ENCODE peak calls at places on chromosomes 16 and 17, in eight cellular contexts. One of them, this sample, is unnamed.

GRCh38 chr17:77315551-77316190 is 174.9 kb downstream of the SEC14L1 start:
- DNase-seq in NCI-H187 treated with DMSO at 0.1 percent for 48 hours: no peak
- DNase-seq in heart right ventricle: no peak
- DNase-seq in NCI-H460: no peak
- DNase-seq in activated naive CD4-positive, alpha-beta T cell treated with Interleukin-2 at 50 U/mL for 16 hours: no peak
- DNase-seq in stimulated activated naive B cell treated with anti-CD40 and anti-IgM and Interleukin-4, amounts not matched to agents 10 μg/mL and 1 μg/mL and 100 μg/mL, for 72 hours: no peak
- DNase-seq in transverse colon: peak; percentile 19
- DNase-seq in epithelial cell of esophagus: no peak
- DNase-seq in this sample: peak; percentile 35

GRCh38 chr17:66755101-66755943 is 79.6 kb upstream of the CACNG5 start:
- DNase-seq in NCI-H187 treated with DMSO at 0.1 percent for 48 hours: peak; percentile 60
- DNase-seq in heart right ventricle: no peak
- DNase-seq in NCI-H460: no peak
- DNase-seq in activated naive CD4-positive, alpha-beta T cell treated with Interleukin-2 at 50 U/mL for 16 hours: no peak
- DNase-seq in stimulated activated naive B cell treated with anti-CD40 and anti-IgM and Interleukin-4, amounts not matched to agents 10 μg/mL and 1 μg/mL and 100 μg/mL, for 72 hours: no peak
- DNase-seq in transverse colon: peak; percentile 11
- DNase-seq in epithelial cell of esophagus: peak; percentile 75
- DNase-seq in this sample: peak; percentile 80

GRCh38 chr16:85153656-85154091 is 41.4 kb upstream of the CIBAR2 start:
- DNase-seq in NCI-H187 treated with DMSO at 0.1 percent for 48 hours: no peak
- DNase-seq in heart right ventricle: peak; percentile 72
- DNase-seq in NCI-H460: no peak
- DNase-seq in activated naive CD4-positive, alpha-beta T cell treated with Interleukin-2 at 50 U/mL for 16 hours: no peak
- DNase-seq in stimulated activated naive B cell treated with anti-CD40 and anti-IgM and Interleukin-4, amounts not matched to agents 10 μg/mL and 1 μg/mL and 100 μg/mL, for 72 hours: no peak
- DNase-seq in transverse colon: no peak
- DNase-seq in epithelial cell of esophagus: no peak
- DNase-seq in this sample: no peak

GRCh38 chr17:80055597-80055996 is 19.2 kb downstream of the CCDC40 start:
- DNase-seq in NCI-H187 treated with DMSO at 0.1 percent for 48 hours: no peak
- DNase-seq in heart right ventricle: no peak
- DNase-seq in NCI-H460: no peak
- DNase-seq in activated naive CD4-positive, alpha-beta T cell treated with Interleukin-2 at 50 U/mL for 16 hours: no peak
- DNase-seq in stimulated activated naive B cell treated with anti-CD40 and anti-IgM and Interleukin-4, amounts not matched to agents 10 μg/mL and 1 μg/mL and 100 μg/mL, for 72 hours: no peak
- DNase-seq in transverse colon: no peak
- DNase-seq in epithelial cell of esophagus: no peak
- DNase-seq in this sample: no peak

GRCh38 chr17:48814504-48814903 is 2.5 kb downstream of the TTLL6 start:
- DNase-seq in NCI-H187 treated with DMSO at 0.1 percent for 48 hours: no peak
- DNase-seq in heart right ventricle: no peak
- DNase-seq in NCI-H460: peak; percentile 56
- DNase-seq in activated naive CD4-positive, alpha-beta T cell treated with Interleukin-2 at 50 U/mL for 16 hours: peak; percentile 64
- DNase-seq in stimulated activated naive B cell treated with anti-CD40 and anti-IgM and Interleukin-4, amounts not matched to agents 10 μg/mL and 1 μg/mL and 100 μg/mL, for 72 hours: peak; percentile 32
- DNase-seq in transverse colon: peak; percentile 73
- DNase-seq in epithelial cell of esophagus: peak; percentile 58
- DNase-seq in this sample: peak; percentile 85

GRCh38 chr16:55470533-55471371 is 8.2 kb upstream of the MMP2 start:
- DNase-seq in NCI-H187 treated with DMSO at 0.1 percent for 48 hours: no peak
- DNase-seq in heart right ventricle: no peak
- DNase-seq in NCI-H460: no peak
- DNase-seq in activated naive CD4-positive, alpha-beta T cell treated with Interleukin-2 at 50 U/mL for 16 hours: no peak
- DNase-seq in stimulated activated naive B cell treated with anti-CD40 and anti-IgM and Interleukin-4, amounts not matched to agents 10 μg/mL and 1 μg/mL and 100 μg/mL, for 72 hours: no peak
- DNase-seq in transverse colon: no peak
- DNase-seq in epithelial cell of esophagus: peak; percentile 44
- DNase-seq in this sample: peak; percentile 50

GRCh38 chr16:86980644-86981043 is 336.5 kb downstream of the C16orf95 start:
- DNase-seq in NCI-H187 treated with DMSO at 0.1 percent for 48 hours: no peak
- DNase-seq in heart right ventricle: no peak
- DNase-seq in NCI-H460: no peak
- DNase-seq in activated naive CD4-positive, alpha-beta T cell treated with Interleukin-2 at 50 U/mL for 16 hours: no peak
- DNase-seq in stimulated activated naive B cell treated with anti-CD40 and anti-IgM and Interleukin-4, amounts not matched to agents 10 μg/mL and 1 μg/mL and 100 μg/mL, for 72 hours: no peak
- DNase-seq in transverse colon: no peak
- DNase-seq in epithelial cell of esophagus: no peak
- DNase-seq in this sample: no peak

GRCh38 chr17:19318611-19319010 is 43.9 kb downstream of the B9D1 start:
- DNase-seq in NCI-H187 treated with DMSO at 0.1 percent for 48 hours: no peak
- DNase-seq in heart right ventricle: no peak
- DNase-seq in NCI-H460: no peak
- DNase-seq in activated naive CD4-positive, alpha-beta T cell treated with Interleukin-2 at 50 U/mL for 16 hours: no peak
- DNase-seq in stimulated activated naive B cell treated with anti-CD40 and anti-IgM and Interleukin-4, amounts not matched to agents 10 μg/mL and 1 μg/mL and 100 μg/mL, for 72 hours: no peak
- DNase-seq in transverse colon: no peak
- DNase-seq in epithelial cell of esophagus: no peak
- DNase-seq in this sample: no peak

GRCh38 chr16:50386139-50386538 is 17.4 kb upstream of the BRD7 start:
- DNase-seq in NCI-H187 treated with DMSO at 0.1 percent for 48 hours: no peak
- DNase-seq in heart right ventricle: no peak
- DNase-seq in NCI-H460: no peak
- DNase-seq in activated naive CD4-positive, alpha-beta T cell treated with Interleukin-2 at 50 U/mL for 16 hours: no peak
- DNase-seq in stimulated activated naive B cell treated with anti-CD40 and anti-IgM and Interleukin-4, amounts not matched to agents 10 μg/mL and 1 μg/mL and 100 μg/mL, for 72 hours: no peak
- DNase-seq in transverse colon: no peak
- DNase-seq in epithelial cell of esophagus: no peak
- DNase-seq in this sample: no peak

GRCh38 chr17:4850236-4850635 is 17.1 kb downstream of the MINK1 start:
- DNase-seq in NCI-H187 treated with DMSO at 0.1 percent for 48 hours: no peak
- DNase-seq in heart right ventricle: no peak
- DNase-seq in NCI-H460: no peak
- DNase-seq in activated naive CD4-positive, alpha-beta T cell treated with Interleukin-2 at 50 U/mL for 16 hours: no peak
- DNase-seq in stimulated activated naive B cell treated with anti-CD40 and anti-IgM and Interleukin-4, amounts not matched to agents 10 μg/mL and 1 μg/mL and 100 μg/mL, for 72 hours: no peak
- DNase-seq in transverse colon: peak; percentile 66
- DNase-seq in epithelial cell of esophagus: peak; percentile 96
- DNase-seq in this sample: peak; percentile 77

GRCh38 chr16:79599837-79600635 is 501 bp downstream of the MAF start:
- DNase-seq in NCI-H187 treated with DMSO at 0.1 percent for 48 hours: no peak
- DNase-seq in heart right ventricle: peak; percentile 75
- DNase-seq in NCI-H460: no peak
- DNase-seq in activated naive CD4-positive, alpha-beta T cell treated with Interleukin-2 at 50 U/mL for 16 hours: peak; percentile 55
- DNase-seq in stimulated activated naive B cell treated with anti-CD40 and anti-IgM and Interleukin-4, amounts not matched to agents 10 μg/mL and 1 μg/mL and 100 μg/mL, for 72 hours: peak; percentile 24
- DNase-seq in transverse colon: no peak
- DNase-seq in epithelial cell of esophagus: peak; percentile 62
- DNase-seq in this sample: no peak

GRCh38 chr16:84047626-84048025 is 5.0 kb upstream of the SLC38A8 start:
- DNase-seq in NCI-H187 treated with DMSO at 0.1 percent for 48 hours: no peak
- DNase-seq in heart right ventricle: no peak
- DNase-seq in NCI-H460: no peak
- DNase-seq in activated naive CD4-positive, alpha-beta T cell treated with Interleukin-2 at 50 U/mL for 16 hours: no peak
- DNase-seq in stimulated activated naive B cell treated with anti-CD40 and anti-IgM and Interleukin-4, amounts not matched to agents 10 μg/mL and 1 μg/mL and 100 μg/mL, for 72 hours: no peak
- DNase-seq in transverse colon: no peak
- DNase-seq in epithelial cell of esophagus: no peak
- DNase-seq in this sample: no peak

GRCh38 chr17:4477286-4477791 is 21.3 kb upstream of the SPNS2 start:
- DNase-seq in NCI-H187 treated with DMSO at 0.1 percent for 48 hours: no peak
- DNase-seq in heart right ventricle: no peak
- DNase-seq in NCI-H460: no peak
- DNase-seq in activated naive CD4-positive, alpha-beta T cell treated with Interleukin-2 at 50 U/mL for 16 hours: no peak
- DNase-seq in stimulated activated naive B cell treated with anti-CD40 and anti-IgM and Interleukin-4, amounts not matched to agents 10 μg/mL and 1 μg/mL and 100 μg/mL, for 72 hours: no peak
- DNase-seq in transverse colon: no peak
- DNase-seq in epithelial cell of esophagus: peak; percentile 30
- DNase-seq in this sample: no peak

GRCh38 chr16:14321542-14321941 is 250.4 kb downstream of the MRTFB start:
- DNase-seq in NCI-H187 treated with DMSO at 0.1 percent for 48 hours: no peak
- DNase-seq in heart right ventricle: peak; percentile 62
- DNase-seq in NCI-H460: no peak
- DNase-seq in activated naive CD4-positive, alpha-beta T cell treated with Interleukin-2 at 50 U/mL for 16 hours: no peak
- DNase-seq in stimulated activated naive B cell treated with anti-CD40 and anti-IgM and Interleukin-4, amounts not matched to agents 10 μg/mL and 1 μg/mL and 100 μg/mL, for 72 hours: no peak
- DNase-seq in transverse colon: no peak
- DNase-seq in epithelial cell of esophagus: no peak
- DNase-seq in this sample: no peak

GRCh38 chr17:77383613-77384608 is 243.1 kb downstream of the SEC14L1 start:
- DNase-seq in NCI-H187 treated with DMSO at 0.1 percent for 48 hours: no peak
- DNase-seq in heart right ventricle: peak; percentile 80
- DNase-seq in NCI-H460: no peak
- DNase-seq in activated naive CD4-positive, alpha-beta T cell treated with Interleukin-2 at 50 U/mL for 16 hours: no peak
- DNase-seq in stimulated activated naive B cell treated with anti-CD40 and anti-IgM and Interleukin-4, amounts not matched to agents 10 μg/mL and 1 μg/mL and 100 μg/mL, for 72 hours: no peak
- DNase-seq in transverse colon: no peak
- DNase-seq in epithelial cell of esophagus: peak; percentile 34
- DNase-seq in this sample: no peak

GRCh38 chr17:38751144-38751802 is 1.3 kb upstream of the PSMB3 start:
- DNase-seq in NCI-H187 treated with DMSO at 0.1 percent for 48 hours: no peak
- DNase-seq in heart right ventricle: no peak
- DNase-seq in NCI-H460: no peak
- DNase-seq in activated naive CD4-positive, alpha-beta T cell treated with Interleukin-2 at 50 U/mL for 16 hours: no peak
- DNase-seq in stimulated activated naive B cell treated with anti-CD40 and anti-IgM and Interleukin-4, amounts not matched to agents 10 μg/mL and 1 μg/mL and 100 μg/mL, for 72 hours: no peak
- DNase-seq in transverse colon: no peak
- DNase-seq in epithelial cell of esophagus: peak; percentile 37
- DNase-seq in this sample: peak; percentile 38

GRCh38 chr17:82281502-82282238 is 8.2 kb upstream of the CSNK1D start:
- DNase-seq in NCI-H187 treated with DMSO at 0.1 percent for 48 hours: no peak
- DNase-seq in heart right ventricle: no peak
- DNase-seq in NCI-H460: no peak
- DNase-seq in activated naive CD4-positive, alpha-beta T cell treated with Interleukin-2 at 50 U/mL for 16 hours: peak; percentile 84
- DNase-seq in stimulated activated naive B cell treated with anti-CD40 and anti-IgM and Interleukin-4, amounts not matched to agents 10 μg/mL and 1 μg/mL and 100 μg/mL, for 72 hours: no peak
- DNase-seq in transverse colon: peak; percentile 51
- DNase-seq in epithelial cell of esophagus: peak; percentile 93
- DNase-seq in this sample: peak; percentile 97

GRCh38 chr17:17693253-17693954 is 12.1 kb downstream of the RAI1 start:
- DNase-seq in NCI-H187 treated with DMSO at 0.1 percent for 48 hours: no peak
- DNase-seq in heart right ventricle: peak; percentile 63
- DNase-seq in NCI-H460: no peak
- DNase-seq in activated naive CD4-positive, alpha-beta T cell treated with Interleukin-2 at 50 U/mL for 16 hours: no peak
- DNase-seq in stimulated activated naive B cell treated with anti-CD40 and anti-IgM and Interleukin-4, amounts not matched to agents 10 μg/mL and 1 μg/mL and 100 μg/mL, for 72 hours: no peak
- DNase-seq in transverse colon: peak; percentile 31
- DNase-seq in epithelial cell of esophagus: peak; percentile 79
- DNase-seq in this sample: peak; percentile 74

GRCh38 chr17:74547736-74548135 is 1.8 kb upstream of the CD300C start:
- DNase-seq in NCI-H187 treated with DMSO at 0.1 percent for 48 hours: no peak
- DNase-seq in heart right ventricle: no peak
- DNase-seq in NCI-H460: no peak
- DNase-seq in activated naive CD4-positive, alpha-beta T cell treated with Interleukin-2 at 50 U/mL for 16 hours: no peak
- DNase-seq in stimulated activated naive B cell treated with anti-CD40 and anti-IgM and Interleukin-4, amounts not matched to agents 10 μg/mL and 1 μg/mL and 100 μg/mL, for 72 hours: no peak
- DNase-seq in transverse colon: no peak
- DNase-seq in epithelial cell of esophagus: no peak
- DNase-seq in this sample: peak; percentile 61

GRCh38 chr16:55147401-55147800 is 176.6 kb upstream of the IRX6 start:
- DNase-seq in NCI-H187 treated with DMSO at 0.1 percent for 48 hours: no peak
- DNase-seq in heart right ventricle: no peak
- DNase-seq in NCI-H460: no peak
- DNase-seq in activated naive CD4-positive, alpha-beta T cell treated with Interleukin-2 at 50 U/mL for 16 hours: no peak
- DNase-seq in stimulated activated naive B cell treated with anti-CD40 and anti-IgM and Interleukin-4, amounts not matched to agents 10 μg/mL and 1 μg/mL and 100 μg/mL, for 72 hours: no peak
- DNase-seq in transverse colon: no peak
- DNase-seq in epithelial cell of esophagus: no peak
- DNase-seq in this sample: no peak

GRCh38 chr17:38704645-38705522 is at the start of gene MLLT6:
- DNase-seq in NCI-H187 treated with DMSO at 0.1 percent for 48 hours: peak; percentile 24
- DNase-seq in heart right ventricle: peak; percentile 81
- DNase-seq in NCI-H460: peak; percentile 63
- DNase-seq in activated naive CD4-positive, alpha-beta T cell treated with Interleukin-2 at 50 U/mL for 16 hours: peak; percentile 81
- DNase-seq in stimulated activated naive B cell treated with anti-CD40 and anti-IgM and Interleukin-4, amounts not matched to agents 10 μg/mL and 1 μg/mL and 100 μg/mL, for 72 hours: peak; percentile 59
- DNase-seq in transverse colon: peak; percentile 83
- DNase-seq in epithelial cell of esophagus: peak; percentile 81
- DNase-seq in this sample: peak; percentile 63

GRCh38 chr17:27563532-27563931 is 67.5 kb upstream of the LGALS9 start:
- DNase-seq in NCI-H187 treated with DMSO at 0.1 percent for 48 hours: no peak
- DNase-seq in heart right ventricle: no peak
- DNase-seq in NCI-H460: no peak
- DNase-seq in activated naive CD4-positive, alpha-beta T cell treated with Interleukin-2 at 50 U/mL for 16 hours: no peak
- DNase-seq in stimulated activated naive B cell treated with anti-CD40 and anti-IgM and Interleukin-4, amounts not matched to agents 10 μg/mL and 1 μg/mL and 100 μg/mL, for 72 hours: no peak
- DNase-seq in transverse colon: no peak
- DNase-seq in epithelial cell of esophagus: no peak
- DNase-seq in this sample: no peak

GRCh38 chr17:7308625-7309433 is 1.4 kb downstream of the EIF5A start:
- DNase-seq in NCI-H187 treated with DMSO at 0.1 percent for 48 hours: no peak
- DNase-seq in heart right ventricle: no peak
- DNase-seq in NCI-H460: peak; percentile 74
- DNase-seq in activated naive CD4-positive, alpha-beta T cell treated with Interleukin-2 at 50 U/mL for 16 hours: peak; percentile 89
- DNase-seq in stimulated activated naive B cell treated with anti-CD40 and anti-IgM and Interleukin-4, amounts not matched to agents 10 μg/mL and 1 μg/mL and 100 μg/mL, for 72 hours: peak; percentile 81
- DNase-seq in transverse colon: peak; percentile 89
- DNase-seq in epithelial cell of esophagus: peak; percentile 90
- DNase-seq in this sample: peak; percentile 68

GRCh38 chr16:27962197-27962596 is 101.3 kb downstream of the GSG1L start:
- DNase-seq in NCI-H187 treated with DMSO at 0.1 percent for 48 hours: no peak
- DNase-seq in heart right ventricle: no peak
- DNase-seq in NCI-H460: no peak
- DNase-seq in activated naive CD4-positive, alpha-beta T cell treated with Interleukin-2 at 50 U/mL for 16 hours: no peak
- DNase-seq in stimulated activated naive B cell treated with anti-CD40 and anti-IgM and Interleukin-4, amounts not matched to agents 10 μg/mL and 1 μg/mL and 100 μg/mL, for 72 hours: no peak
- DNase-seq in transverse colon: no peak
- DNase-seq in epithelial cell of esophagus: no peak
- DNase-seq in this sample: no peak

GRCh38 chr17:7436556-7437368 is 1.5 kb downstream of the TMEM102 start:
- DNase-seq in NCI-H187 treated with DMSO at 0.1 percent for 48 hours: no peak
- DNase-seq in heart right ventricle: peak; percentile 83
- DNase-seq in NCI-H460: peak; percentile 83
- DNase-seq in activated naive CD4-positive, alpha-beta T cell treated with Interleukin-2 at 50 U/mL for 16 hours: peak; percentile 82
- DNase-seq in stimulated activated naive B cell treated with anti-CD40 and anti-IgM and Interleukin-4, amounts not matched to agents 10 μg/mL and 1 μg/mL and 100 μg/mL, for 72 hours: peak; percentile 71
- DNase-seq in transverse colon: peak; percentile 88
- DNase-seq in epithelial cell of esophagus: peak; percentile 94
- DNase-seq in this sample: peak; percentile 89

GRCh38 chr17:79081571-79082276 is 7.1 kb downstream of the ENGASE start:
- DNase-seq in NCI-H187 treated with DMSO at 0.1 percent for 48 hours: no peak
- DNase-seq in heart right ventricle: no peak
- DNase-seq in NCI-H460: no peak
- DNase-seq in activated naive CD4-positive, alpha-beta T cell treated with Interleukin-2 at 50 U/mL for 16 hours: no peak
- DNase-seq in stimulated activated naive B cell treated with anti-CD40 and anti-IgM and Interleukin-4, amounts not matched to agents 10 μg/mL and 1 μg/mL and 100 μg/mL, for 72 hours: no peak
- DNase-seq in transverse colon: no peak
- DNase-seq in epithelial cell of esophagus: no peak
- DNase-seq in this sample: no peak

GRCh38 chr16:1474796-1475551 is at the start of gene CLCN7:
- DNase-seq in NCI-H187 treated with DMSO at 0.1 percent for 48 hours: peak; percentile 15
- DNase-seq in heart right ventricle: peak; percentile 93
- DNase-seq in NCI-H460: peak; percentile 73
- DNase-seq in activated naive CD4-positive, alpha-beta T cell treated with Interleukin-2 at 50 U/mL for 16 hours: peak; percentile 89
- DNase-seq in stimulated activated naive B cell treated with anti-CD40 and anti-IgM and Interleukin-4, amounts not matched to agents 10 μg/mL and 1 μg/mL and 100 μg/mL, for 72 hours: peak; percentile 90
- DNase-seq in transverse colon: peak; percentile 93
- DNase-seq in epithelial cell of esophagus: peak; percentile 91
- DNase-seq in this sample: peak; percentile 58

GRCh38 chr17:65453204-65453931 is 108.1 kb downstream of the AXIN2 start:
- DNase-seq in NCI-H187 treated with DMSO at 0.1 percent for 48 hours: no peak
- DNase-seq in heart right ventricle: no peak
- DNase-seq in NCI-H460: no peak
- DNase-seq in activated naive CD4-positive, alpha-beta T cell treated with Interleukin-2 at 50 U/mL for 16 hours: no peak
- DNase-seq in stimulated activated naive B cell treated with anti-CD40 and anti-IgM and Interleukin-4, amounts not matched to agents 10 μg/mL and 1 μg/mL and 100 μg/mL, for 72 hours: no peak
- DNase-seq in transverse colon: no peak
- DNase-seq in epithelial cell of esophagus: no peak
- DNase-seq in this sample: peak; percentile 47

GRCh38 chr17:31488264-31488981 is 96.9 kb downstream of the RAB11FIP4 start:
- DNase-seq in NCI-H187 treated with DMSO at 0.1 percent for 48 hours: no peak
- DNase-seq in heart right ventricle: no peak
- DNase-seq in NCI-H460: no peak
- DNase-seq in activated naive CD4-positive, alpha-beta T cell treated with Interleukin-2 at 50 U/mL for 16 hours: peak; percentile 29
- DNase-seq in stimulated activated naive B cell treated with anti-CD40 and anti-IgM and Interleukin-4, amounts not matched to agents 10 μg/mL and 1 μg/mL and 100 μg/mL, for 72 hours: no peak
- DNase-seq in transverse colon: peak; percentile 50
- DNase-seq in epithelial cell of esophagus: no peak
- DNase-seq in this sample: peak; percentile 9

GRCh38 chr17:62871291-62871690 is 63.2 kb upstream of the MARCHF10 start:
- DNase-seq in NCI-H187 treated with DMSO at 0.1 percent for 48 hours: no peak
- DNase-seq in heart right ventricle: no peak
- DNase-seq in NCI-H460: no peak
- DNase-seq in activated naive CD4-positive, alpha-beta T cell treated with Interleukin-2 at 50 U/mL for 16 hours: no peak
- DNase-seq in stimulated activated naive B cell treated with anti-CD40 and anti-IgM and Interleukin-4, amounts not matched to agents 10 μg/mL and 1 μg/mL and 100 μg/mL, for 72 hours: no peak
- DNase-seq in transverse colon: no peak
- DNase-seq in epithelial cell of esophagus: no peak
- DNase-seq in this sample: no peak

GRCh38 chr17:40694584-40694983 is 9.0 kb downstream of the KRT24 start:
- DNase-seq in NCI-H187 treated with DMSO at 0.1 percent for 48 hours: no peak
- DNase-seq in heart right ventricle: no peak
- DNase-seq in NCI-H460: no peak
- DNase-seq in activated naive CD4-positive, alpha-beta T cell treated with Interleukin-2 at 50 U/mL for 16 hours: no peak
- DNase-seq in stimulated activated naive B cell treated with anti-CD40 and anti-IgM and Interleukin-4, amounts not matched to agents 10 μg/mL and 1 μg/mL and 100 μg/mL, for 72 hours: no peak
- DNase-seq in transverse colon: no peak
- DNase-seq in epithelial cell of esophagus: peak; percentile 52
- DNase-seq in this sample: peak; percentile 46

GRCh38 chr16:85473909-85474640 is 139.0 kb upstream of the GSE1 start:
- DNase-seq in NCI-H187 treated with DMSO at 0.1 percent for 48 hours: no peak
- DNase-seq in heart right ventricle: no peak
- DNase-seq in NCI-H460: no peak
- DNase-seq in activated naive CD4-positive, alpha-beta T cell treated with Interleukin-2 at 50 U/mL for 16 hours: no peak
- DNase-seq in stimulated activated naive B cell treated with anti-CD40 and anti-IgM and Interleukin-4, amounts not matched to agents 10 μg/mL and 1 μg/mL and 100 μg/mL, for 72 hours: no peak
- DNase-seq in transverse colon: no peak
- DNase-seq in epithelial cell of esophagus: no peak
- DNase-seq in this sample: no peak

GRCh38 chr16:49766280-49766679 is 89.6 kb downstream of the ZNF423 start:
- DNase-seq in NCI-H187 treated with DMSO at 0.1 percent for 48 hours: no peak
- DNase-seq in heart right ventricle: no peak
- DNase-seq in NCI-H460: no peak
- DNase-seq in activated naive CD4-positive, alpha-beta T cell treated with Interleukin-2 at 50 U/mL for 16 hours: no peak
- DNase-seq in stimulated activated naive B cell treated with anti-CD40 and anti-IgM and Interleukin-4, amounts not matched to agents 10 μg/mL and 1 μg/mL and 100 μg/mL, for 72 hours: no peak
- DNase-seq in transverse colon: no peak
- DNase-seq in epithelial cell of esophagus: no peak
- DNase-seq in this sample: no peak

GRCh38 chr17:3695723-3696411 is at the start of gene P2RX5:
- DNase-seq in NCI-H187 treated with DMSO at 0.1 percent for 48 hours: no peak
- DNase-seq in heart right ventricle: no peak
- DNase-seq in NCI-H460: no peak
- DNase-seq in activated naive CD4-positive, alpha-beta T cell treated with Interleukin-2 at 50 U/mL for 16 hours: peak; percentile 31
- DNase-seq in stimulated activated naive B cell treated with anti-CD40 and anti-IgM and Interleukin-4, amounts not matched to agents 10 μg/mL and 1 μg/mL and 100 μg/mL, for 72 hours: peak; percentile 48
- DNase-seq in transverse colon: peak; percentile 57
- DNase-seq in epithelial cell of esophagus: peak; percentile 27
- DNase-seq in this sample: peak; percentile 32